ENCODE peak calls at places on chromosomes 5 and 9, in eight cellular contexts. F is IMR-90, S is left ventricle myocardium inferior, W is neural progenitor cell, R is hepatocyte, O is mesenchymal stem cell, X is sigmoid colon, U is AG04450. M is an unnamed sample. For H3K27me3, the result is how much of the 10 kb centered on the place peaks cover.

GRCh38 chr5:51632794-51633193 is 249.5 kb downstream of the ISL1 start:
- DNase-seq in F (no peak), S (no peak), W (no peak), R (peak), O (no peak), X (no peak), U (no peak), M (no peak)

GRCh38 chr9:17750285-17750684 is 171.4 kb downstream of the SH3GL2 start:
- DNase-seq in F (no peak), S (no peak), W (peak), R (no peak), O (no peak), X (no peak), U (no peak), M (no peak)

GRCh38 chr5:5497132-5497748 is 74.8 kb downstream of the ICE1 start:
- DNase-seq in F (peak), S (peak), W (peak), R (peak), O (peak), X (peak), U (no peak), M (peak)

GRCh38 chr9:87592554-87593394 is 95.1 kb downstream of the DAPK1 start:
- DNase-seq in F (peak), S (peak), W (no peak), R (peak), O (no peak), X (peak), U (no peak), M (peak)

GRCh38 chr9:136603216-136603615 is 57.4 kb upstream of the NOTCH1 start:
- DNase-seq in F (no peak), S (no peak), W (no peak), R (no peak), O (no peak), X (no peak), U (no peak), M (no peak)

GRCh38 chr9:130845901-130846381 is 10.9 kb downstream of the ABL1 start:
- DNase-seq in F (peak), S (no peak), W (peak), R (peak), O (peak), X (peak), U (no peak), M (no peak)

GRCh38 chr5:6307304-6307703 is 71.0 kb downstream of the MED10 start:
- DNase-seq in F (no peak), S (no peak), W (peak), R (no peak), O (no peak), X (no peak), U (no peak), M (no peak)

GRCh38 chr5:453725-454481 is 10.9 kb downstream of the EXOC3 start:
- DNase-seq in F (no peak), S (peak), W (no peak), R (no peak), O (no peak), X (peak), U (no peak), M (peak)

GRCh38 chr5:167792538-167792937 is 498.9 kb upstream of the WWC1 start:
- DNase-seq in F (no peak), S (no peak), W (peak), R (no peak), O (no peak), X (no peak), U (no peak), M (no peak)

GRCh38 chr5:100771181-100771580 is 131.9 kb downstream of the ST8SIA4 start:
- DNase-seq in F (no peak), S (no peak), W (no peak), R (no peak), O (no peak), X (no peak), U (no peak), M (no peak)

GRCh38 chr9:130626249-130626982 is 38.0 kb upstream of the PRDM12 start:
- DNase-seq in F (no peak), S (peak), W (peak), R (no peak), O (peak), X (no peak), U (no peak), M (no peak)

GRCh38 chr5:172739385-172739784 is 31.6 kb downstream of the DUSP1 start:
- DNase-seq in F (no peak), S (no peak), W (no peak), R (no peak), O (no peak), X (no peak), U (no peak), M (no peak)

GRCh38 chr9:84701801-84702200 is 32.3 kb downstream of the NTRK2 start:
- DNase-seq in F (no peak), S (no peak), W (no peak), R (no peak), O (no peak), X (no peak), U (no peak), M (no peak)

GRCh38 chr5:149297340-149298023 is 25.8 kb downstream of the AFAP1L1 start:
- DNase-seq in F (peak), S (peak), W (no peak), R (peak), O (peak), X (no peak), U (no peak), M (no peak)
- H3K27me3 ChIP-seq in F (under half), S (under half), W (under half), R (under half), O (under half), X (under half), U (under half), M (under half)

DNA sequence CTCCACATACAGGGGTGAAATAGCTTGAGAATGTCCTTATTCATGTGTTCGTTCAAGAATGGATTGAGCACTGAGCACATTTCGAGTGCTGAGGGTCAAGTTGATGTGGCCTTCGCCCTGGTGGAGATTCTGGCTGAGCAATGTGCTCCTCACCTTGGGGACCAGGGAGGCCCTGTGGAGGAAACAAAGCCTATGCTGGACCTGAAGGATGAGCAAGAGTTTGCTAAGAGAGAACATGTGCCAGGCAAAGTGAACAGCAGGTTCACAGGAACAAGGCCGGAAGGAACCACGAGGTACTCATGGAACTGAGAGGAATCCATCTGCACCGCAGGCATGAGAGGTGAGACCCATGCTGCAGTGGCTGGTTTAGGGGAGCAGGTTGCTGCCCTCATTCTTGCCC is 102.4 kb downstream of the PSD2 start:
- DNase-seq in F (no peak), S (no peak), W (no peak), R (no peak), O (no peak), X (peak), U (no peak), M (no peak)
- H3K27me3 ChIP-seq in F (half or more), S (under half), W (half or more), R (under half), O (half or more), X (under half), U (half or more), M (under half)

GRCh38 chr9:23941051-23941450 is 115.0 kb upstream of the ELAVL2 start:
- DNase-seq in F (no peak), S (no peak), W (no peak), R (no peak), O (no peak), X (no peak), U (no peak), M (no peak)
- H3K27me3 ChIP-seq in F (under half), S (under half), W (under half), R (under half), O (under half), X (under half), U (under half), M (under half)

DNA sequence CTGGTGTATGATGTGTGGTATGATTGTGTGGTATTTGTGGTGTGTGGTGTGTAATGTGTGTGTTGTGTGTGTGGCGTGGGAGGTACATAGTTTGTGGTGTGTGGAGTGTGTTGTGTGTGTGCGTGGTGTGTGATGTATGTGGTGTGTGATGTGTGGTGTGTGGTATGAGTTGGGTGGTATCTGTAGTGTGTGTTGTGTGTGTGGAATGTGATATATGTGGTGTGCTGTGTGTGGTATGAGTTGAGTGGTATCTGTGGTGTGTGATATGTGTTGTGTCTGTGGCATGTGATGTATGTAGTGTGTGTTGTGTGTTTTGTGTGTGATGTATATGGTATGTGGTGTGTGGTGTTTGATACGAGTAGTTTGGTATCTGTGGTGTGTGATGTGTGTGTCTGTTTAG is 272.5 kb upstream of the IRX1 start:
- DNase-seq in F (no peak), S (no peak), W (no peak), R (no peak), O (no peak), X (no peak), U (no peak), M (no peak)
- H3K27me3 ChIP-seq in F (under half), S (under half), W (under half), R (under half), O (under half), X (under half), U (under half), M (under half)

GRCh38 chr5:58148366-58148765 is 311.5 kb downstream of the PLK2 start:
- DNase-seq in F (no peak), S (no peak), W (no peak), R (no peak), O (no peak), X (no peak), U (no peak), M (no peak)

GRCh38 chr5:58151414-58151813 is 308.5 kb downstream of the PLK2 start:
- DNase-seq in F (no peak), S (no peak), W (no peak), R (no peak), O (no peak), X (no peak), U (no peak), M (no peak)

GRCh38 chr5:58149750-58150149 is 310.1 kb downstream of the PLK2 start:
- DNase-seq in F (no peak), S (no peak), W (no peak), R (no peak), O (no peak), X (no peak), U (no peak), M (no peak)

GRCh38 chr5:58150936-58151335 is 308.9 kb downstream of the PLK2 start:
- DNase-seq in F (no peak), S (no peak), W (no peak), R (no peak), O (no peak), X (no peak), U (no peak), M (no peak)

DNA sequence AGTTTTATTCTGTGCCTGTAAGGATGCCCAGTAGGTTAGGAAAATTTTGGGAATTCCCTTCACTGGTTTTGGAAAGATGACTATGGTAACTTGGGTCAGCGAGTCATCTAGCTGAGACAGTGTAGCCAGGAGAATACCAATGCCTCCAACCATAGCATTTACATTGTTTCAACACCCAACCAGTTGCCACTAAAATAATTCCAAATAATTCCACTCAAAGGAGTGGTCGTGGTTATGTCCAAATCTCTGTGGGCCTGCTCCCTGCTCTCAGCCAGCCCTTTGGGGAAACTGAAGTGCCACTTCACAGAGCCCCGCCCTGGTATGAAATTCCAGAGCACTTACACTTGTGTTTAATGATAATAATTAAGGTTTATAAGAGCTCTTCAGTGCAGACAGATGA is 310.5 kb downstream of the PLK2 start:
- DNase-seq in F (peak), S (no peak), W (no peak), R (no peak), O (no peak), X (no peak), U (no peak), M (no peak)
- H3K27me3 ChIP-seq in F (under half), S (under half), W (under half), R (under half), O (under half), X (under half), U (under half), M (under half)

DNA sequence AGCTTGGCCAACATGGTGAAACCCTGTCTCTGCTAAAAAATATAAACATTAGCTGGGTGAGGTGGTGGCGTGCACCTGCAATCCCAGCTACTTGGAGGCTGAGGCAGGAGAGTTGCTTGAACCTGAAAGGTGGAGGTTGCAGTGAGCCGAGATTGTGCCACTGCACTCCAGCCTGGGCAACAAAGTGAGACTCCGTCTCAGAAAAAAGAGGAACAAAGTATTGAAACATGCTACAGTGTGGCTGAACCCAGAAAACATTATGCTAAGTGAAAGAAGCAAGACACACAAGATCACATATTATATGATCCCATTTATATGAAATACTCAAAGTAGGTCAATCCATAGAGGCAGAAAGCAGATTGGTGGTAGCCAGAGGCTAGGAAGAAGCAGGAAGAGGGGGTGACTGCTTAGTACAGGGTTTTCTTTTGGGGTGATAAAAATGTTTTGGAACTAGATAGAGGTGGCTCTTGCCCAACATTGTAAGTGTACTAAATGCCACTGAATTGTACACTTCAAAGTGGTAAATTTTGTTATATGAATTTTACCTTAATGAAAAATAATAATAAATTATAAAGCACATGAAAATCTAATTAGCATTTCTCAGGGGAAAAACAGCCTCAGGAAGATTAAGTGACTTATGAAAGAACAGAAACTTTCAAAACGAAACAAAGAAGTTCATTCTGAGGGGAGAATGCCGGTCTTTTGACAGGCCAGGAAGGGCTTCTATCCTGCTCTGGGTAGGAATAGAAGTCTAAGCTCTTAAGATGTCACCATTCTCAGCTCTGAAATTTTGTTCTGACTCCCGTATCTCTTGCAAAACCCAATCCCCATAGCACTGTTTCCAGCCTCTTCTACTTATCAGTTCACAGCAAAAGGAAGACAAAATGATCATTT is 161.1 kb upstream of the TBCA start:
- DNase-seq in F (no peak), S (no peak), W (no peak), R (no peak), O (no peak), X (no peak), U (no peak), M (no peak)
- H3K27me3 ChIP-seq in F (under half), S (half or more), W (under half), R (under half), O (under half), X (under half), U (under half), M (under half)